ENCODE peak calls at places on chromosome 14, in five cellular contexts. L is fibroblast of mammary gland; N is right atrium auricular region; C is smooth muscle cell of the brain vasculature; M is stimulated activated naive CD4-positive, alpha-beta T cell. G is an unnamed sample.

GRCh38 chr14:95460647-95461478 is 55.6 kb downstream of the SYNE3 start:
- DNase-seq in L (peak), N (no peak), C (no peak), M (no peak), G (peak)

GRCh38 chr14:74574706-74575105 is 37.3 kb downstream of the LTBP2 start:
- DNase-seq in L (no peak), N (no peak), C (no peak), M (no peak), G (no peak)

GRCh38 chr14:25111061-25111601 is 61.2 kb upstream of the STXBP6 start:
- DNase-seq in L (peak), N (peak), C (peak), M (no peak), G (peak)

GRCh38 chr14:104086210-104086660 is 735 bp downstream of the ASPG start:
- DNase-seq in L (no peak), N (no peak), C (no peak), M (no peak), G (no peak)

GRCh38 chr14:62468946-62469345 is 576.3 kb downstream of the KCNH5 start:
- DNase-seq in L (no peak), N (no peak), C (no peak), M (no peak), G (no peak)

GRCh38 chr14:103543721-103544626 is 15.0 kb downstream of the TRMT61A start:
- DNase-seq in L (no peak), N (no peak), C (no peak), M (no peak), G (no peak)

GRCh38 chr14:105168979-105169507 is 467 bp upstream of the JAG2 start:
- DNase-seq in L (no peak), N (no peak), C (no peak), M (peak), G (no peak)

GRCh38 chr14:92792885-92793284 is 1.2 kb upstream of the GOLGA5 start:
- DNase-seq in L (peak), N (no peak), C (no peak), M (no peak), G (peak)

GRCh38 chr14:61911534-61911933 is 149.3 kb downstream of the SNAPC1 start:
- DNase-seq in L (no peak), N (no peak), C (no peak), M (peak), G (no peak)

GRCh38 chr14:23729720-23730387 is 93.7 kb downstream of the DHRS2 start:
- DNase-seq in L (no peak), N (no peak), C (no peak), M (no peak), G (no peak)

GRCh38 chr14:93228550-93228949 is 21.5 kb downstream of the UBR7 start:
- DNase-seq in L (no peak), N (no peak), C (no peak), M (no peak), G (no peak)

GRCh38 chr14:93889739-93890138 is 37.4 kb upstream of the FAM181A start:
- DNase-seq in L (no peak), N (no peak), C (no peak), M (no peak), G (no peak)

GRCh38 chr14:99333214-99333613 is 61.2 kb upstream of the BCL11B start:
- DNase-seq in L (no peak), N (no peak), C (no peak), M (no peak), G (no peak)

GRCh38 chr14:70069186-70069585 is 119.6 kb downstream of the SLC8A3 start:
- DNase-seq in L (no peak), N (no peak), C (no peak), M (no peak), G (no peak)

GRCh38 chr14:85596562-85596961 is 66.6 kb downstream of the FLRT2 start:
- DNase-seq in L (no peak), N (no peak), C (no peak), M (no peak), G (no peak)